ENCODE peak calls at places on chromosomes 4 and X, in ten cellular contexts. M is Panc1; X is tibial nerve; E is right cardiac atrium; C is CD8-positive, alpha-beta T cell; B is thoracic aorta; Z is esophagus squamous epithelium; S is stomach; W is GM23248; J is suprapubic skin. F is an unnamed sample.

GRCh38 chrX:105738162-105738561 is 84.2 kb upstream of the NRK start:
- DNase-seq in W (no peak), X (no peak), J (no peak), M (no peak), B (no peak), C (no peak), E (no peak), S (no peak), Z (no peak), F (no peak)

GRCh38 chrX:95076449-95076848 is 1402.4 kb downstream of the FAM133A start:
- DNase-seq in Z (no peak), B (no peak), E (no peak), W (peak), M (no peak), X (no peak), S (no peak), J (no peak), C (no peak), F (no peak)

GRCh38 chr4:184757810-184758209 is 23.9 kb upstream of the CENPU start:
- DNase-seq in W (no peak), B (no peak), S (no peak), C (no peak), E (no peak), J (no peak), Z (no peak), X (no peak), M (no peak), F (no peak)

GRCh38 chr4:15811703-15812325 is 33.7 kb downstream of the CD38 start:
- DNase-seq in B (no peak), W (no peak), M (no peak), X (no peak), S (no peak), E (no peak), Z (no peak), C (no peak), J (no peak), F (no peak)

GRCh38 chrX:126165721-126166401 is at the start of gene DCAF12L2:
- DNase-seq in C (no peak), J (no peak), E (peak), M (no peak), W (peak), X (no peak), S (no peak), Z (no peak), B (no peak), F (peak)

GRCh38 chr4:169791527-169792156 is 33.9 kb upstream of the HPF1 start:
- DNase-seq in C (no peak), B (no peak), M (peak), W (peak), J (no peak), Z (no peak), S (no peak), E (peak), X (peak), F (peak)

GRCh38 chr4:114717432-114717831 is 118.8 kb downstream of the UGT8 start:
- DNase-seq in Z (no peak), B (no peak), E (no peak), S (no peak), J (no peak), M (no peak), C (no peak), W (no peak), X (no peak), F (no peak)

GRCh38 chrX:13220916-13221315 is 98.9 kb downstream of the ATXN3L start:
- DNase-seq in C (no peak), X (no peak), S (no peak), W (peak), B (no peak), E (no peak), J (no peak), M (no peak), Z (no peak), F (no peak)

GRCh38 chrX:36534900-36535299 is 473.3 kb upstream of the FAM47C start:
- DNase-seq in C (no peak), X (no peak), Z (no peak), J (no peak), S (no peak), B (no peak), M (no peak), W (no peak), E (no peak), F (no peak)

GRCh38 chr4:158871050-158871724 is 102.4 kb downstream of the FNIP2 start:
- DNase-seq in C (no peak), M (no peak), W (no peak), E (no peak), Z (no peak), J (no peak), S (no peak), B (no peak), X (no peak), F (no peak)

GRCh38 chrX:107549504-107549903 is 78.8 kb upstream of the PRPS1 start:
- DNase-seq in W (no peak), C (no peak), S (no peak), E (no peak), B (no peak), X (no peak), J (no peak), Z (no peak), M (no peak), F (no peak)

GRCh38 chrX:39331062-39331704 is 529.9 kb downstream of the MID1IP1 start:
- DNase-seq in B (no peak), Z (no peak), J (no peak), S (no peak), C (no peak), E (no peak), X (no peak), M (no peak), W (no peak), F (no peak)

GRCh38 chr4:6773106-6773505 is 9.4 kb upstream of the KIAA0232 start:
- DNase-seq in B (no peak), Z (no peak), M (no peak), X (no peak), E (no peak), W (peak), J (peak), S (no peak), C (no peak), F (peak)

GRCh38 chr4:48090621-48091020 is 43.4 kb downstream of the TXK start:
- DNase-seq in J (no peak), W (no peak), X (no peak), B (no peak), C (no peak), Z (no peak), S (no peak), E (no peak), M (no peak), F (no peak)

GRCh38 chr4:118058955-118059354 is 24.7 kb downstream of the NDST3 start:
- DNase-seq in Z (no peak), X (no peak), M (no peak), B (no peak), E (no peak), J (no peak), S (no peak), C (no peak), W (no peak), F (no peak)

GRCh38 chrX:43949669-43950068 is 23.5 kb downstream of the NDP start:
- DNase-seq in S (no peak), Z (no peak), W (peak), C (peak), X (no peak), E (peak), M (no peak), J (no peak), B (no peak), F (peak)

GRCh38 chr4:167114416-167114971 is 119.8 kb downstream of the SPOCK3 start:
- DNase-seq in W (no peak), M (no peak), C (no peak), Z (no peak), B (no peak), X (no peak), S (no peak), J (no peak), E (no peak), F (no peak)

GRCh38 chr4:98745372-98745771 is 87.0 kb upstream of the TSPAN5 start:
- DNase-seq in X (no peak), S (no peak), M (no peak), W (peak), J (no peak), C (no peak), Z (no peak), E (peak), B (no peak), F (no peak)

GRCh38 chrX:15142084-15142715 is 127.7 kb downstream of the ASB9 start:
- DNase-seq in E (no peak), W (peak), C (no peak), X (no peak), M (no peak), B (no peak), S (no peak), J (no peak), Z (no peak), F (no peak)

GRCh38 chr4:138710297-138710696 is 305.3 kb upstream of the NOCT start:
- DNase-seq in X (no peak), M (no peak), C (no peak), J (no peak), E (no peak), B (no peak), W (no peak), Z (no peak), S (no peak), F (no peak)

GRCh38 chr4:174281182-174281737 is 2.2 kb downstream of the FBXO8 start:
- DNase-seq in C (no peak), J (no peak), Z (no peak), W (no peak), S (no peak), E (no peak), M (no peak), B (no peak), X (no peak), F (no peak)

GRCh38 chrX:12548746-12549145 is 242.5 kb upstream of the PRPS2 start:
- DNase-seq in Z (no peak), C (no peak), X (no peak), M (no peak), B (no peak), W (peak), E (no peak), S (no peak), J (no peak), F (no peak)

GRCh38 chr4:69066945-69067344 is 29.3 kb upstream of the UGT2B7 start:
- DNase-seq in S (no peak), X (no peak), M (no peak), C (no peak), J (no peak), E (no peak), Z (no peak), B (no peak), W (no peak), F (no peak)

GRCh38 chrX:129593137-129593536 is 53.1 kb downstream of the OCRL start:
- DNase-seq in W (peak), B (no peak), E (no peak), S (no peak), J (no peak), X (no peak), Z (no peak), C (no peak), M (no peak), F (no peak)

GRCh38 chr4:151721466-151721865 is 39.3 kb downstream of the GATB start:
- DNase-seq in S (no peak), B (no peak), W (peak), X (no peak), Z (no peak), C (no peak), J (no peak), M (no peak), E (no peak), F (no peak)

GRCh38 chrX:55163171-55163570 is 57.0 kb upstream of the PAGE5 start:
- DNase-seq in X (no peak), S (no peak), B (no peak), M (no peak), J (no peak), W (no peak), E (no peak), Z (no peak), C (no peak), F (no peak)

GRCh38 chrX:55161581-55161980 is 58.6 kb upstream of the PAGE5 start:
- DNase-seq in C (no peak), B (no peak), E (no peak), Z (no peak), W (peak), J (no peak), X (no peak), M (no peak), S (no peak), F (no peak)

GRCh38 chrX:55160685-55161552 is 59.2 kb upstream of the PAGE5 start:
- DNase-seq in X (peak), E (peak), J (peak), C (peak), W (peak), B (peak), Z (peak), M (peak), S (peak), F (peak)

GRCh38 chrX:55159556-55159955 is 60.6 kb upstream of the PAGE5 start:
- DNase-seq in X (no peak), E (no peak), B (no peak), S (no peak), M (no peak), J (no peak), Z (no peak), W (no peak), C (no peak), F (no peak)
- H3K4me3 ChIP-seq in X (no peak), E (no peak), B (no peak), S (no peak), M (no peak), J (peak), Z (no peak), W (peak), C (no peak), F (no peak)

GRCh38 chr4:29310252-29310651 is 1409.9 kb upstream of the PCDH7 start:
- DNase-seq in W (no peak), Z (no peak), M (no peak), B (no peak), J (no peak), X (no peak), C (no peak), E (no peak), S (no peak), F (no peak)

GRCh38 chr4:29307256-29307655 is 1412.9 kb upstream of the PCDH7 start:
- DNase-seq in W (no peak), Z (no peak), B (no peak), X (no peak), M (no peak), C (no peak), J (no peak), S (no peak), E (no peak), F (no peak)

GRCh38 chr4:29309050-29309449 is 1411.1 kb upstream of the PCDH7 start:
- DNase-seq in B (no peak), C (no peak), X (no peak), W (peak), S (no peak), M (no peak), Z (no peak), J (no peak), E (no peak), F (no peak)

GRCh38 chr4:29307755-29308154 is 1412.4 kb upstream of the PCDH7 start:
- DNase-seq in E (no peak), J (no peak), Z (no peak), W (no peak), C (no peak), M (no peak), B (no peak), S (no peak), X (no peak), F (no peak)

GRCh38 chr4:29311231-29311630 is 1408.9 kb upstream of the PCDH7 start:
- DNase-seq in C (no peak), M (no peak), E (no peak), Z (no peak), B (no peak), S (no peak), X (no peak), J (no peak), W (no peak), F (no peak)
- H3K27ac ChIP-seq in C (no peak), M (no peak), E (no peak), Z (no peak), B (no peak), S (no peak), X (no peak), J (no peak), W (no peak), F (no peak)

GRCh38 chr4:1291091-1291490 is 1.4 kb downstream of the MAEA start:
- DNase-seq in C (no peak), W (no peak), B (no peak), J (peak), S (peak), Z (no peak), M (no peak), E (no peak), X (no peak), F (peak)
- H3K4me3 ChIP-seq in C (peak), W (peak), B (peak), J (peak), S (peak), Z (peak), M (peak), E (peak), X (peak), F (peak)

DNA sequence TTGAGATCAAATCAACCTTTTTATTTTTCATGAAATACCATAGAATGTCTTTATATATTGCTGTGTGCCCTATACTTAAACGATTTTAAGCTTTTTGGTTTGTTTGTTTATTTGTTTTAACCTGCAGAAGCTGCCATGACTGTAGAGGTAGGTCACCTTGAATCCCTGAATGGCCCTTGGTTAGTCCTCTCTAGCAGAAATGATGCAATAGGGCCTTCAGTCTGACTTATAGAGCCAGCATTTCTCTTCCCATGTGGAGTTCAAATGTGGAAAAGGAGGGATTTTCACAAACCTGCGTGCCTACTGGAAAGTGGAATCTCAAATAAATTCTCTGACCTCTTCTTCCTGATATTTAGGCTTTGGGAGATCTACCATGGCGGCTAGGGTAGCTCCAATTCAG is 327.9 kb downstream of the MAPK10 start:
- DNase-seq in X (no peak), E (no peak), M (no peak), W (peak), C (no peak), Z (no peak), B (no peak), J (no peak), S (no peak), F (no peak)
- H3K27ac ChIP-seq in X (no peak), E (peak), M (no peak), W (peak), C (no peak), Z (peak), B (peak), J (peak), S (peak), F (no peak)

DNA sequence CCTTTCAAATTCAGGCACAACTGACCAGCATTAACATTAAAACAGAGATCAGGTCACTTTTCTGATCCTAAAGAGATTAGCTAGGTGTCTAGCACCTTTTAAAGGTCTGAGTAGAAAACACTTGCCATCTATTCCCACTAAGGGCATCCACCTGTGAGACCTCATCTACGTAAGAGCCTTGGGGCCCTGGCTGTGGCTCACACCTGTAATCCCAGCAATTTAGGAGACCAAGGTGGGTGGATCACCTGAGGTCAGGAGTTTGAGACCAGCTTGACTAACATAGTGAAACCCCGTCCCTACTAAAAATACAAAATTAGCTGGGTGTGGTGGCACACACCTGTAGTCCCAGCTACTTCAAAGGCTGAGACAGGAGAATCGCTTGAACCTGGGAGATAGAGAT is 11.8 kb downstream of the TBC1D9 start:
- DNase-seq in S (no peak), Z (no peak), W (no peak), B (no peak), X (no peak), M (no peak), C (no peak), J (no peak), E (no peak), F (no peak)
- H3K4me3 ChIP-seq in S (no peak), Z (no peak), W (no peak), B (no peak), X (no peak), M (no peak), C (no peak), J (no peak), E (no peak), F (no peak)

DNA sequence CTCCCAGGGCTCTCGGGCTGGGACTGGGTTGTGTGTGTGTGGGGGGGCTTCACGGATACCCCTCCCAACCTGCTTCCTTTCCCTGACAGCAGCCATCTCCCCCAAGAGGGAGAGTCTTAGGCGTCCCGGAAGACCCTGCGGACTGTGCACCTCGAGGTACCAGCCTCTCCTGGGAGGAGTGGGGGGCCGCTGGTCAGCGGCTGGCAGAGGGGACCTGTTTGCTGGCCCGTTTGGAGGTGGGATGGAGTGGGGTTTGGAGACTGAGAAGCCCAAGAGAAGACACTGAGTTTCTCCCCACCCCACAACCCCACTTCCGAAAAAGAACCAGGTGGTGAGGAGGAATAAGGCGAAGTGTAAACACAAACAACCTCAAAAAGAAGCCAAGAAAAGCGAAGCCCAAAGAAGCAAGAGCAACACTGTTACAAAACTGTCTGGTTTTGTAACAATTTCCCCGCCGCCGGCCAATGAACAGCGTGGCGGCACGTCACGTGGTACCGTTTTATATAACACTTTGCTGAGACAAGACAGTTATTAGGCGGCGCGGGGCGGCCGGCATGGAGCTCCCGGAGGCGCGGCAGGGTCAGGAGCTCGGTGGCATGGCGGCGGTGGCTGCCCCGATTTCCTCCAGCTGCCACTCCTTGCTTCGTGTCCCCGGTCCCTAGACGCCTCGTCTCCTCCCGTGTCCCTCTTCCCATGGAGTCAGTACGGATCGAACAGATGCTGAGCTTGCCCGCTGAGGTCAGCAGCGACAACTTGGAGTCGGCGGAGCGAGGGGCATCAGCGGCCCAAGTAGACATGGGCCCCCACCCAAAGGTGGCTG is at the start of gene LONRF3:
- DNase-seq in J (peak), X (peak), C (peak), Z (no peak), S (peak), M (peak), W (peak), E (peak), B (peak), F (peak)
- H3K27ac ChIP-seq in J (peak), X (peak), C (peak), Z (peak), S (peak), M (peak), W (no peak), E (peak), B (peak), F (peak)

DNA sequence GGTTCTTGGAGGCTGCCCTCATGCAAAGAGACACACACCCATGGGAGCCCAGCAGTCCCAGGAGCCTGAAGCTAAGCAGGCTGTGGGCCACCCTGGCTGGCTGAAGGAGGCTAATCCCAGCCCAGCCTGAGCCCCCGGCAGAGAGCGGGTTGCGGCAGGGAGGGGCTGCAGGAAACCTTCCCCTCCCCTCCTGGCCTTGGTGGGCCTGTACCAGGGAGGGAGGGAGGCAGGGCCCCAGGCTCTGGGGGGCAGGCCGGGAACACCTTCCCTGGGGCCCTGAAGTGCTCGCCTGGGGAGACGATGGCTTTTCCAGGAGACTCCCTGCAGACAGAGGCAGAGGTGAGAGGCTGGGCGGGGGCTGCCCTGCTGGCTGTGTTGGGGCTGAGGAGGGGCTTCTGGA is 3.7 kb downstream of the BGN start:
- DNase-seq in X (no peak), W (no peak), S (no peak), E (no peak), B (no peak), Z (no peak), C (no peak), M (no peak), J (no peak), F (peak)
- H3K4me3 ChIP-seq in X (no peak), W (no peak), S (no peak), E (no peak), B (peak), Z (no peak), C (no peak), M (no peak), J (no peak), F (no peak)

GRCh38 chrX:49842603-49843002 is 13.5 kb downstream of the PAGE4 start:
- DNase-seq in S (no peak), M (no peak), X (no peak), C (no peak), E (no peak), J (no peak), W (no peak), B (no peak), Z (no peak), F (no peak)
- H3K27ac ChIP-seq in S (no peak), M (no peak), X (no peak), C (no peak), E (no peak), J (no peak), W (no peak), B (no peak), Z (no peak), F (no peak)

GRCh38 chr4:125590158-125590557 is 275.4 kb downstream of the FAT4 start:
- DNase-seq in E (no peak), M (no peak), C (no peak), X (no peak), W (no peak), B (no peak), J (no peak), Z (no peak), S (no peak), F (no peak)
- H3K4me3 ChIP-seq in E (no peak), M (no peak), C (no peak), X (no peak), W (no peak), B (no peak), J (no peak), Z (no peak), S (no peak), F (no peak)

F was measured in upper lobe of left lung.